ENCODE peak calls at places on chromosomes 13 and 19, in four cellular contexts. D is NCI-H2107, A is endodermal cell, X is GM12865. P is an unnamed sample.
A peak's percentile ranks its signal among the peaks of the same experiment; 100 is the strongest.

GRCh38 chr13:53782400-53783030 is 753.9 kb downstream of the OLFM4 start:
- DNase-seq in D (peak; percentile 51), A (peak; percentile 65), X (peak; percentile 35), P (peak; percentile 78)

GRCh38 chr19:36604656-36605100 is 435 bp upstream of the ZNF382 start:
- DNase-seq in D (peak; percentile 9), A (peak; percentile 60), X (peak; percentile 77), P (peak; percentile 54)

GRCh38 chr13:71625694-71626093 is 241.3 kb downstream of the DACH1 start:
- DNase-seq in D (no peak), A (no peak), X (no peak), P (no peak)

GRCh38 chr13:70183041-70183440 is 74.8 kb upstream of the KLHL1 start:
- DNase-seq in D (no peak), A (no peak), X (no peak), P (no peak)

GRCh38 chr13:87274209-87274819 is 396.9 kb upstream of the SLITRK5 start:
- DNase-seq in D (no peak), A (peak; percentile 82), X (peak; percentile 15), P (peak; percentile 78)

GRCh38 chr19:2543463-2544442 is 67.8 kb downstream of the GADD45B start:
- DNase-seq in D (peak; percentile 76), A (peak; percentile 97), X (peak; percentile 78), P (peak; percentile 97)

GRCh38 chr19:14383556-14383897 is 2.3 kb downstream of the ADGRE5 start:
- DNase-seq in D (no peak), A (no peak), X (no peak), P (no peak)

GRCh38 chr13:98541701-98542203 is 35.2 kb downstream of the STK24 start:
- DNase-seq in D (no peak), A (no peak), X (no peak), P (no peak)

GRCh38 chr13:47232516-47232915 is 335.7 kb upstream of the HTR2A start:
- DNase-seq in D (no peak), A (no peak), X (no peak), P (no peak)

GRCh38 chr13:114115191-114115671 is 17.2 kb downstream of the RASA3 start:
- DNase-seq in D (no peak), A (peak; percentile 51), X (no peak), P (no peak)

GRCh38 chr19:1624458-1624857 is 19.2 kb upstream of the UQCR11 start:
- DNase-seq in D (no peak), A (peak; percentile 94), X (peak; percentile 58), P (peak; percentile 81)

GRCh38 chr13:30905932-30906383 is at the start of gene MEDAG:
- DNase-seq in D (no peak), A (no peak), X (no peak), P (no peak)

GRCh38 chr13:44050450-44051063 is 170.9 kb downstream of the LACC1 start:
- DNase-seq in D (no peak), A (no peak), X (peak; percentile 31), P (no peak)

GRCh38 chr19:42048992-42049391 is 21.0 kb downstream of the GRIK5 start:
- DNase-seq in D (no peak), A (no peak), X (no peak), P (no peak)

GRCh38 chr19:45051929-45052579 is 13.2 kb downstream of the CLASRP start:
- DNase-seq in D (no peak), A (no peak), X (peak; percentile 42), P (no peak)

GRCh38 chr13:113647351-113648217 is 10.4 kb downstream of the ATP4B start:
- DNase-seq in D (peak; percentile 84), A (peak; percentile 42), X (no peak), P (no peak)

GRCh38 chr19:17777840-17778620 is 16.9 kb upstream of the B3GNT3 start:
- DNase-seq in D (no peak), A (peak; percentile 99), X (peak; percentile 78), P (peak; percentile 84)

GRCh38 chr13:109211616-109212015 is 574.8 kb downstream of the IRS2 start:
- DNase-seq in D (no peak), A (no peak), X (no peak), P (peak; percentile 23)

GRCh38 chr19:10510301-10510802 is 6.9 kb downstream of the S1PR5 start:
- DNase-seq in D (no peak), A (peak; percentile 89), X (peak; percentile 47), P (peak; percentile 64)

GRCh38 chr13:29454931-29455481 is 140.5 kb downstream of the SLC7A1 start:
- DNase-seq in D (no peak), A (peak; percentile 62), X (peak; percentile 41), P (peak; percentile 11)

GRCh38 chr19:42419309-42419708 is 7.9 kb downstream of the LIPE start:
- DNase-seq in D (no peak), A (peak; percentile 37), X (no peak), P (no peak)

GRCh38 chr19:19420570-19421301 is 15.3 kb downstream of the GATAD2A start:
- DNase-seq in D (no peak), A (no peak), X (peak; percentile 53), P (no peak)

GRCh38 chr13:50893211-50893852 is 16.3 kb upstream of the RNASEH2B start:
- DNase-seq in D (peak; percentile 3), A (no peak), X (peak; percentile 89), P (no peak)